ENCODE peak calls at places on chromosomes 2 and 18, in eight cellular contexts. N is Calu3, H is GM12865, W is uterus, S is PC-3, E is foreskin keratinocyte, I is RWPE1, C is nephron progenitor cell. M is an unnamed sample.
A peak's percentile ranks its signal among the peaks of the same experiment; 100 is the strongest.

GRCh38 chr2:43059183-43059897 is 167.1 kb downstream of the ZFP36L2 start:
- DNase-seq in N (no peak), C (no peak), H (peak; percentile 85), I (peak; percentile 71), S (peak; percentile 72), W (peak; percentile 71), E (peak; percentile 82), M (peak; percentile 89)

GRCh38 chr2:75309596-75310290 is 110.4 kb upstream of the TACR1 start:
- DNase-seq in H (no peak), S (peak; percentile 64), W (no peak), N (no peak), C (no peak), E (peak; percentile 16), I (peak; percentile 25), M (no peak)

GRCh38 chr2:8511868-8512612 is 169.8 kb upstream of the ID2 start:
- DNase-seq in C (no peak), I (no peak), N (no peak), W (no peak), H (peak; percentile 42), E (no peak), S (peak; percentile 16), M (no peak)

GRCh38 chr2:205650450-205650849 is 31.9 kb upstream of the NRP2 start:
- DNase-seq in W (no peak), I (peak; percentile 67), H (no peak), S (peak; percentile 74), C (no peak), N (no peak), E (no peak), M (no peak)

GRCh38 chr2:9356336-9356735 is 67.0 kb downstream of the ITGB1BP1 start:
- DNase-seq in I (no peak), H (no peak), E (no peak), W (no peak), N (no peak), C (no peak), S (no peak), M (no peak)

GRCh38 chr2:37622434-37623202 is 48.8 kb downstream of the CDC42EP3 start:
- DNase-seq in N (no peak), S (no peak), C (no peak), H (no peak), W (no peak), E (no peak), I (no peak), M (no peak)

GRCh38 chr2:134782792-134783191 is 55.6 kb upstream of the ACMSD start:
- DNase-seq in W (no peak), C (no peak), E (no peak), I (no peak), S (no peak), N (no peak), H (peak; percentile 31), M (no peak)

GRCh38 chr2:132415256-132416079 is 1.1 kb upstream of the GPR39 start:
- DNase-seq in W (no peak), H (no peak), I (no peak), N (peak; percentile 54), E (no peak), S (peak; percentile 79), C (no peak), M (no peak)

GRCh38 chr2:196712867-196713266 is 73.4 kb downstream of the CCDC150 start:
- DNase-seq in N (no peak), E (no peak), C (no peak), H (no peak), S (no peak), I (no peak), W (no peak), M (no peak)

GRCh38 chr2:80830891-80831290 is 526.3 kb upstream of the LRRTM1 start:
- DNase-seq in I (no peak), S (no peak), W (no peak), E (no peak), C (no peak), N (no peak), H (peak; percentile 82), M (no peak)

GRCh38 chr18:55999641-56000040 is 411.6 kb upstream of the TCF4 start:
- DNase-seq in N (no peak), H (no peak), W (no peak), E (no peak), S (no peak), C (no peak), I (no peak), M (no peak)

GRCh38 chr2:72057308-72057707 is 90.4 kb downstream of the CYP26B1 start:
- DNase-seq in H (no peak), S (no peak), C (no peak), E (no peak), I (no peak), W (no peak), N (no peak), M (no peak)

GRCh38 chr2:132438650-132439030 is 22.0 kb downstream of the GPR39 start:
- DNase-seq in W (no peak), H (no peak), C (no peak), I (peak; percentile 94), E (peak; percentile 97), N (peak; percentile 64), S (peak; percentile 99), M (peak; percentile 17)

GRCh38 chr2:224359569-224359968 is 42.3 kb downstream of the FAM124B start:
- DNase-seq in H (peak; percentile 13), C (peak; percentile 28), I (no peak), S (peak; percentile 6), N (peak; percentile 16), E (no peak), W (no peak), M (peak; percentile 32)

GRCh38 chr18:7926526-7926925 is 359.4 kb downstream of the PTPRM start:
- DNase-seq in N (peak; percentile 78), E (no peak), I (no peak), S (peak; percentile 48), W (no peak), H (no peak), C (peak; percentile 11), M (no peak)
- TF ChIP-seq CTCF in N (peak; percentile 71), E (peak; percentile 49), I (no peak), S (peak; percentile 59), W (no peak), H (no peak), C (peak; percentile 20), M (no peak)

GRCh38 chr2:120566331-120567035 is 169.2 kb upstream of the GLI2 start:
- DNase-seq in I (no peak), C (no peak), W (peak; percentile 48), E (no peak), S (no peak), H (no peak), N (no peak), M (no peak)

GRCh38 chr2:120565095-120565460 is 170.6 kb upstream of the GLI2 start:
- DNase-seq in H (no peak), I (no peak), C (peak; percentile 51), E (no peak), S (no peak), W (no peak), N (no peak), M (no peak)

GRCh38 chr2:120565929-120566328 is 169.7 kb upstream of the GLI2 start:
- DNase-seq in H (no peak), I (no peak), E (no peak), W (no peak), S (no peak), N (no peak), C (no peak), M (no peak)

GRCh38 chr2:120563616-120564015 is 172.1 kb upstream of the GLI2 start:
- DNase-seq in S (no peak), C (no peak), E (no peak), N (no peak), W (no peak), H (no peak), I (no peak), M (no peak)

DNA sequence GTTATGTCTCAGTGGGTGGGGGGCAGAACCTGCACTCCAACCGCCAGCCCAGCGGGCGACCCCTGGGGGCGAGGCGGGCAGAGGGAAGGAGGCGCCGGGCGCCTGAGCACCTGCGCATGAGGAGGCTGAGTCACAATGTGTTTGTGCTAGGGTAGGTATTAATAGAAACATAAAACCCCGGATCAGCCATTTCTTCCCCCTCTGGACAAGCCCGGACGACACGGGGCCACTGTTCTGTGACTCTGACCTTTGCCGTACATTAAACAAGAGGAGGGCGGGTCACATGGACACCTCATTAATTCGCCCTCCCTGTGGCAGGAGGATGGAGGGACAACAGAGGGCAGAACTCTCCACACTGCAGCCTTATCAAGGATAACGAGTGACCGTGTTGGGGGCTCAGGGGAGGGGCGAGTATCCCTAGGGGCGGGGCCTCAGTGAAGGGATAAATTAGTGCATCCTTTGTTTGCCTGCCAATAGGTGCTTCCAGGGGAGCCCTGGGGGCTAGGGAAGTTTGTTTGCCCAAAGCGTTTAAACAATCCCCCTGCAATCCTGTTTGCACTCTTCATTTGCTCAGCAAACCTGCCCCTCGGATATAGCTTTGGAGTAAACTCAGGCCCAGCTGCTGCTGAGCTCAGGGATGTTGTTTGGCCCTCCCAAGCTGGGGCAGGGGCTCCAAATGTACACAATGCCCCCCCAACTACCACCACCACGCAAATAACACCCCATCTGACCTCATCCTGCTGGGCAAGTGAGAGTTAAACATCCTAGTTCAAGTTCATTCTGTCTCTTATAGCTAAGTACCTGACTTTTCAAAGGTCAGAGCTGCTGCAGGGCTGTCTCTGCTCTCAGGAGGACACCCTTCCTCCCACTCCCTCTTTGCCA is 171.2 kb upstream of the GLI2 start:
- DNase-seq in S (no peak), N (peak; percentile 28), E (no peak), H (no peak), C (peak; percentile 66), I (peak; percentile 28), W (no peak), M (no peak)
- TF ChIP-seq CTCF in S (no peak), N (no peak), E (no peak), H (no peak), C (no peak), I (no peak), W (no peak), M (no peak)

DNA sequence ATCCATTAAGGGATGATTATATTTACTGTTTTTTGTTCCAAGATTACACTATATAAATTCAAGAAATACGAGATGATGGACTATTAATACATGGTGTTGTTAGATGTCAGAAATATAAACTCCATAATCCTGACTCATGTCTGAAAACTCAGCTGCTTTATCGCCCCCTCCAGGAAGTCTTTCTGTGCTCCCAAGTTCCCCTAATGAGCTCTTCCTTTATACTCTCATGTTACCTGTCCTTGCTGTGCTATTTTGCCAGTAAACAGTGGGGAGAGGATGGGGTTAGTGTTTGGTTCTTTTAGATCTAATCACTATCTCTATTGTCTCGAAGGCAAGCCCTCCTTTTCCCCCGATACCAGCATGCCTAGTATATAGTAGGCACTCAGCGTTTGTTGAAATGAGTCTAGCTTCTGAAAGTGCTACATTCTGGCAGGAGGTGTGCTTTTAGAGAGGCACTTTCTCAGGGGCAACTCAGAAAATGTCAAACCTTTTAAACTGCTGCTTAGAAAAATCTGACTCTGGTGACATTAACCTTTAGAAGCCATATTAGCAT is 21.4 kb upstream of the BARD1 start:
- DNase-seq in N (no peak), W (no peak), H (no peak), E (no peak), S (peak; percentile 52), C (no peak), I (no peak), M (peak; percentile 17)
- TF ChIP-seq CTCF in N (peak; percentile 26), W (no peak), H (peak; percentile 21), E (peak; percentile 61), S (peak; percentile 65), C (no peak), I (no peak), M (no peak)

DNA sequence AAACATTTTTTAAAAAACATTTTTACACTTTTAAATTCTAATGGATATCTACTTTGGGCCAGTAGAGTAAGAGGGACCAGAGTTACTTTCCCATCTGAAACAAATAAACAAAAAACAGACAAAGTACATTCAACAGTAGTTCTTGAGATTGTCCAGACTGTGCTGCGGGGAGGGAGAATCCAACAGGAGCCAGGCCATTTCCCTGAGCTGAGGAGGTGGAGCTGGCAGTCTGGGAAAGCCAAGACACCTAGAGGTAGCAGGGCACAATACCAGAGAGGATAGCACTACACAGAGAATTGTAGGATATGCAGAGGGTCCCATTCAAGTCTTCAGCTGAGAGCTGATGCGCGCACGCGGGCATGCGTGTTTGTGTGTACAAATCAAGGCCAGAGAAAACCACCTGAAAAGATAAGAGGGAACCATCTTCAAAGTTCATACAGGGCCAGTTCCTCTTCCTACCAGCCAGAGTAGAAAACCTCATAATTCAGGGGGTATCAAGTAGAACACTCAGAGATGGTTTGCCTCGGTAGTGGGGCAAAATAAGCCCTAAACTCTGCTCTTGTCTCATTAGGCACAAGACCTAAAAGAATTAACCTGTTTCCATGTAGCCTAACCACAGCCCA is 44.0 kb downstream of the PTRHD1 start:
- DNase-seq in I (no peak), C (no peak), S (no peak), N (no peak), E (no peak), H (no peak), W (no peak), M (no peak)
- TF ChIP-seq CTCF in I (no peak), C (no peak), S (no peak), N (no peak), E (no peak), H (no peak), W (no peak), M (no peak)

M was measured in activated CD8-positive, alpha-beta T cell treated with anti-CD3 and anti-CD28 coated beads for 36 hours.